ENCODE peak calls at places on chromosomes 4 and X, in four cellular contexts. One of them, this sample, is unnamed.

GRCh38 chr4:130632731-130633604 is 1537.0 kb downstream of the C4orf33 start:
- DNase-seq in H9: no peak
- DNase-seq in NCI-H82: no peak
- DNase-seq in cardiac fibroblast: no peak
- DNase-seq in this sample: no peak

GRCh38 chr4:136985683-136986082 is 546.6 kb downstream of the PCDH18 start:
- DNase-seq in cardiac fibroblast: no peak
- DNase-seq in H9: no peak
- DNase-seq in NCI-H82: no peak
- DNase-seq in this sample: no peak

GRCh38 chrX:78838709-78839108 is 91.2 kb downstream of the LPAR4 start:
- DNase-seq in cardiac fibroblast: no peak
- DNase-seq in NCI-H82: no peak
- DNase-seq in H9: no peak
- DNase-seq in this sample: no peak

GRCh38 chr4:8179074-8179473 is 20.0 kb upstream of the SH3TC1 start:
- DNase-seq in cardiac fibroblast: no peak
- DNase-seq in H9: no peak
- DNase-seq in NCI-H82: no peak
- DNase-seq in this sample: no peak

GRCh38 chr4:151962138-151962845 is 201.5 kb upstream of the GATB start:
- DNase-seq in NCI-H82: no peak
- DNase-seq in cardiac fibroblast: no peak
- DNase-seq in H9: no peak
- DNase-seq in this sample: no peak

GRCh38 chr4:6109842-6110560 is 90.3 kb downstream of the JAKMIP1 start:
- DNase-seq in NCI-H82: peak
- DNase-seq in cardiac fibroblast: no peak
- DNase-seq in H9: peak
- DNase-seq in this sample: no peak

GRCh38 chr4:99404595-99405287 is 30.4 kb downstream of the ADH7 start:
- DNase-seq in NCI-H82: no peak
- DNase-seq in H9: no peak
- DNase-seq in cardiac fibroblast: peak
- DNase-seq in this sample: peak

GRCh38 chrX:40371376-40371775 is 209.4 kb upstream of the ATP6AP2 start:
- DNase-seq in cardiac fibroblast: no peak
- DNase-seq in H9: no peak
- DNase-seq in NCI-H82: no peak
- DNase-seq in this sample: no peak

GRCh38 chrX:112841820-112842157 is 1.2 kb upstream of the AMOT start:
- DNase-seq in cardiac fibroblast: no peak
- DNase-seq in H9: no peak
- DNase-seq in NCI-H82: peak
- DNase-seq in this sample: no peak

GRCh38 chrX:50691820-50692219 is 122.2 kb downstream of the SHROOM4 start:
- DNase-seq in H9: peak
- DNase-seq in cardiac fibroblast: peak
- DNase-seq in NCI-H82: peak
- DNase-seq in this sample: peak

GRCh38 chr4:156294577-156294976 is 340.9 kb upstream of the CTSO start:
- DNase-seq in H9: peak
- DNase-seq in cardiac fibroblast: peak
- DNase-seq in NCI-H82: peak
- DNase-seq in this sample: peak

GRCh38 chr4:78665216-78665615 is 110.9 kb upstream of the BMP2K start:
- DNase-seq in H9: no peak
- DNase-seq in cardiac fibroblast: no peak
- DNase-seq in NCI-H82: no peak
- DNase-seq in this sample: no peak

GRCh38 chr4:147515220-147515936 is 34.5 kb downstream of the EDNRA start:
- DNase-seq in cardiac fibroblast: no peak
- DNase-seq in H9: no peak
- DNase-seq in NCI-H82: no peak
- DNase-seq in this sample: no peak

GRCh38 chr4:24657768-24658617 is 73.6 kb upstream of the DHX15 start:
- DNase-seq in cardiac fibroblast: peak
- DNase-seq in H9: no peak
- DNase-seq in NCI-H82: no peak
- DNase-seq in this sample: no peak

GRCh38 chrX:94831364-94831763 is 1157.4 kb downstream of the FAM133A start:
- DNase-seq in NCI-H82: peak
- DNase-seq in cardiac fibroblast: peak
- DNase-seq in H9: no peak
- DNase-seq in this sample: no peak

GRCh38 chr4:7570156-7570778 is 135.5 kb upstream of the PSAPL1 start:
- DNase-seq in NCI-H82: no peak
- DNase-seq in cardiac fibroblast: no peak
- DNase-seq in H9: no peak
- DNase-seq in this sample: no peak

GRCh38 chr4:71772592-71772991 is 11.3 kb downstream of the GC start:
- DNase-seq in cardiac fibroblast: no peak
- DNase-seq in NCI-H82: no peak
- DNase-seq in H9: no peak
- DNase-seq in this sample: no peak

GRCh38 chrX:43562372-43562771 is 93.7 kb upstream of the MAOA start:
- DNase-seq in cardiac fibroblast: no peak
- DNase-seq in NCI-H82: no peak
- DNase-seq in H9: no peak
- DNase-seq in this sample: no peak

GRCh38 chr4:146124023-146124680 is 51.4 kb upstream of the LSM6 start:
- DNase-seq in H9: peak
- DNase-seq in NCI-H82: peak
- DNase-seq in cardiac fibroblast: no peak
- DNase-seq in this sample: no peak

GRCh38 chr4:3524920-3525319 is 7.3 kb downstream of the LRPAP1 start:
- DNase-seq in NCI-H82: no peak
- DNase-seq in cardiac fibroblast: no peak
- DNase-seq in H9: no peak
- DNase-seq in this sample: no peak

GRCh38 chr4:183333983-183334382 is 11.8 kb upstream of the CLDN24 start:
- DNase-seq in H9: no peak
- DNase-seq in cardiac fibroblast: no peak
- DNase-seq in NCI-H82: no peak
- DNase-seq in this sample: peak

GRCh38 chr4:145179201-145179860 is 1.1 kb downstream of the OTUD4 start:
- DNase-seq in cardiac fibroblast: peak
- DNase-seq in H9: peak
- DNase-seq in NCI-H82: peak
- DNase-seq in this sample: peak

GRCh38 chrX:40154229-40154852 is 56.6 kb upstream of the BCOR start:
- DNase-seq in cardiac fibroblast: no peak
- DNase-seq in NCI-H82: peak
- DNase-seq in H9: peak
- DNase-seq in this sample: no peak

GRCh38 chr4:98780111-98780549 is 121.7 kb upstream of the TSPAN5 start:
- DNase-seq in H9: no peak
- DNase-seq in cardiac fibroblast: peak
- DNase-seq in NCI-H82: no peak
- DNase-seq in this sample: no peak

GRCh38 chr4:125085-125820 is 952 bp downstream of the ZNF718 start:
- DNase-seq in cardiac fibroblast: peak
- DNase-seq in NCI-H82: peak
- DNase-seq in H9: peak
- DNase-seq in this sample: no peak

GRCh38 chr4:135508006-135508714 is 1306.6 kb upstream of the PABPC4L start:
- DNase-seq in H9: no peak
- DNase-seq in NCI-H82: no peak
- DNase-seq in cardiac fibroblast: peak
- DNase-seq in this sample: peak

GRCh38 chr4:182207806-182208483 is 35.3 kb upstream of the TENM3 start:
- DNase-seq in NCI-H82: no peak
- DNase-seq in cardiac fibroblast: peak
- DNase-seq in H9: no peak
- DNase-seq in this sample: no peak

GRCh38 chrX:21806691-21807090 is 32.7 kb upstream of the MBTPS2 start:
- DNase-seq in cardiac fibroblast: no peak
- DNase-seq in H9: no peak
- DNase-seq in NCI-H82: peak
- DNase-seq in this sample: no peak

GRCh38 chr4:106344324-106344970 is 24.1 kb downstream of the GIMD1 start:
- DNase-seq in H9: no peak
- DNase-seq in NCI-H82: no peak
- DNase-seq in cardiac fibroblast: peak
- DNase-seq in this sample: no peak

GRCh38 chr4:115090483-115091075 is 22.8 kb downstream of the NDST4 start:
- DNase-seq in cardiac fibroblast: peak
- DNase-seq in NCI-H82: peak
- DNase-seq in H9: no peak
- DNase-seq in this sample: peak

This sample was measured in endothelial cell of umbilical vein.